ENCODE peak calls at places on chromosomes 3 and 15, in nine cellular contexts. One of them, this sample, is unnamed.

GRCh38 chr3:149816986-149817385 is 4.0 kb downstream of the RNF13 start:
- DNase-seq in NCI-H1092: no peak
- DNase-seq in activated T-helper 1 cell treated with anti-CD3 and anti-CD28 coated beads, Interleukin-2, amount 50 U/mL, for 16 hours: no peak
- DNase-seq in SIG-M5: peak; percentile 47
- DNase-seq in GM20000: no peak
- DNase-seq in NB4: peak; percentile 73
- DNase-seq in HT-29: no peak
- DNase-seq in Panc1: no peak
- DNase-seq in stimulated activated CD4-positive, alpha-beta T cell treated with anti-CD3 and anti-CD28 coated beads, Interleukin-4, amount 100 ng/mL, for 1 hour: no peak
- DNase-seq in this sample: no peak

GRCh38 chr3:15557511-15557946 is 36.0 kb upstream of the COLQ start:
- DNase-seq in NB4: peak; percentile 80
- DNase-seq in activated T-helper 1 cell treated with anti-CD3 and anti-CD28 coated beads, Interleukin-2, amount 50 U/mL, for 16 hours: no peak
- DNase-seq in HT-29: peak; percentile 67
- DNase-seq in Panc1: peak; percentile 57
- DNase-seq in SIG-M5: no peak
- DNase-seq in stimulated activated CD4-positive, alpha-beta T cell treated with anti-CD3 and anti-CD28 coated beads, Interleukin-4, amount 100 ng/mL, for 1 hour: peak; percentile 24
- DNase-seq in NCI-H1092: peak; percentile 22
- DNase-seq in GM20000: peak; percentile 38
- DNase-seq in this sample: peak; percentile 63

GRCh38 chr3:83092521-83093221 is 1331.2 kb upstream of the GBE1 start:
- DNase-seq in stimulated activated CD4-positive, alpha-beta T cell treated with anti-CD3 and anti-CD28 coated beads, Interleukin-4, amount 100 ng/mL, for 1 hour: no peak
- DNase-seq in GM20000: no peak
- DNase-seq in SIG-M5: no peak
- DNase-seq in Panc1: no peak
- DNase-seq in HT-29: peak; percentile 2
- DNase-seq in NCI-H1092: no peak
- DNase-seq in activated T-helper 1 cell treated with anti-CD3 and anti-CD28 coated beads, Interleukin-2, amount 50 U/mL, for 16 hours: no peak
- DNase-seq in NB4: no peak
- DNase-seq in this sample: no peak

GRCh38 chr15:86201313-86202008 is 121.8 kb downstream of the AGBL1 start:
- DNase-seq in activated T-helper 1 cell treated with anti-CD3 and anti-CD28 coated beads, Interleukin-2, amount 50 U/mL, for 16 hours: no peak
- DNase-seq in GM20000: no peak
- DNase-seq in NB4: no peak
- DNase-seq in SIG-M5: no peak
- DNase-seq in stimulated activated CD4-positive, alpha-beta T cell treated with anti-CD3 and anti-CD28 coated beads, Interleukin-4, amount 100 ng/mL, for 1 hour: no peak
- DNase-seq in Panc1: no peak
- DNase-seq in NCI-H1092: no peak
- DNase-seq in HT-29: no peak
- DNase-seq in this sample: no peak

GRCh38 chr3:170044280-170044679 is 6.5 kb downstream of the GPR160 start:
- DNase-seq in SIG-M5: no peak
- DNase-seq in NB4: no peak
- DNase-seq in activated T-helper 1 cell treated with anti-CD3 and anti-CD28 coated beads, Interleukin-2, amount 50 U/mL, for 16 hours: no peak
- DNase-seq in Panc1: no peak
- DNase-seq in GM20000: no peak
- DNase-seq in HT-29: no peak
- DNase-seq in stimulated activated CD4-positive, alpha-beta T cell treated with anti-CD3 and anti-CD28 coated beads, Interleukin-4, amount 100 ng/mL, for 1 hour: no peak
- DNase-seq in NCI-H1092: no peak
- DNase-seq in this sample: no peak

GRCh38 chr15:80431635-80432034 is 27.5 kb downstream of the ARNT2 start:
- DNase-seq in GM20000: no peak
- DNase-seq in stimulated activated CD4-positive, alpha-beta T cell treated with anti-CD3 and anti-CD28 coated beads, Interleukin-4, amount 100 ng/mL, for 1 hour: no peak
- DNase-seq in SIG-M5: no peak
- DNase-seq in HT-29: no peak
- DNase-seq in activated T-helper 1 cell treated with anti-CD3 and anti-CD28 coated beads, Interleukin-2, amount 50 U/mL, for 16 hours: no peak
- DNase-seq in NCI-H1092: peak; percentile 13
- DNase-seq in NB4: no peak
- DNase-seq in Panc1: no peak
- DNase-seq in this sample: no peak

GRCh38 chr15:69501456-69501855 is 48.8 kb downstream of the RPLP1 start:
- DNase-seq in stimulated activated CD4-positive, alpha-beta T cell treated with anti-CD3 and anti-CD28 coated beads, Interleukin-4, amount 100 ng/mL, for 1 hour: no peak
- DNase-seq in NB4: no peak
- DNase-seq in activated T-helper 1 cell treated with anti-CD3 and anti-CD28 coated beads, Interleukin-2, amount 50 U/mL, for 16 hours: no peak
- DNase-seq in NCI-H1092: no peak
- DNase-seq in HT-29: no peak
- DNase-seq in Panc1: no peak
- DNase-seq in SIG-M5: no peak
- DNase-seq in GM20000: no peak
- DNase-seq in this sample: no peak

GRCh38 chr15:65377976-65378366 is at the start of gene IGDCC3:
- DNase-seq in HT-29: no peak
- DNase-seq in activated T-helper 1 cell treated with anti-CD3 and anti-CD28 coated beads, Interleukin-2, amount 50 U/mL, for 16 hours: no peak
- DNase-seq in GM20000: no peak
- DNase-seq in stimulated activated CD4-positive, alpha-beta T cell treated with anti-CD3 and anti-CD28 coated beads, Interleukin-4, amount 100 ng/mL, for 1 hour: no peak
- DNase-seq in NB4: no peak
- DNase-seq in Panc1: no peak
- DNase-seq in SIG-M5: no peak
- DNase-seq in NCI-H1092: no peak
- DNase-seq in this sample: no peak

GRCh38 chr3:127970966-127971592 is 56.0 kb downstream of the KBTBD12 start:
- DNase-seq in activated T-helper 1 cell treated with anti-CD3 and anti-CD28 coated beads, Interleukin-2, amount 50 U/mL, for 16 hours: no peak
- DNase-seq in Panc1: peak; percentile 63
- DNase-seq in GM20000: peak; percentile 59
- DNase-seq in SIG-M5: no peak
- DNase-seq in NB4: peak; percentile 59
- DNase-seq in NCI-H1092: peak; percentile 11
- DNase-seq in stimulated activated CD4-positive, alpha-beta T cell treated with anti-CD3 and anti-CD28 coated beads, Interleukin-4, amount 100 ng/mL, for 1 hour: no peak
- DNase-seq in HT-29: peak; percentile 79
- DNase-seq in this sample: no peak

GRCh38 chr3:106380232-106380631 is 511.4 kb upstream of the CBLB start:
- DNase-seq in Panc1: no peak
- DNase-seq in stimulated activated CD4-positive, alpha-beta T cell treated with anti-CD3 and anti-CD28 coated beads, Interleukin-4, amount 100 ng/mL, for 1 hour: no peak
- DNase-seq in NCI-H1092: no peak
- DNase-seq in HT-29: no peak
- DNase-seq in SIG-M5: no peak
- DNase-seq in NB4: no peak
- DNase-seq in GM20000: no peak
- DNase-seq in activated T-helper 1 cell treated with anti-CD3 and anti-CD28 coated beads, Interleukin-2, amount 50 U/mL, for 16 hours: no peak
- DNase-seq in this sample: no peak

GRCh38 chr15:25545889-25546288 is 107.1 kb upstream of the UBE3A start:
- DNase-seq in stimulated activated CD4-positive, alpha-beta T cell treated with anti-CD3 and anti-CD28 coated beads, Interleukin-4, amount 100 ng/mL, for 1 hour: no peak
- DNase-seq in HT-29: no peak
- DNase-seq in NB4: no peak
- DNase-seq in NCI-H1092: no peak
- DNase-seq in SIG-M5: no peak
- DNase-seq in GM20000: no peak
- DNase-seq in Panc1: no peak
- DNase-seq in activated T-helper 1 cell treated with anti-CD3 and anti-CD28 coated beads, Interleukin-2, amount 50 U/mL, for 16 hours: no peak
- DNase-seq in this sample: no peak